ENCODE peak calls at places on chromosomes 3 and 15, in nine cellular contexts. B is adrenal gland, Z is brain microvascular endothelial cell, G is suprapubic skin, I is left ventricle myocardium inferior, A is hepatocyte, Y is A673, V is AG04450, K is heart left ventricle. D is an unnamed sample.

GRCh38 chr15:99447497-99448371 is 118.0 kb upstream of the MEF2A start:
- DNase-seq in A (no peak), G (no peak), V (no peak), Z (no peak), K (no peak), B (peak; percentile 17), I (no peak), Y (no peak), D (peak; percentile 13)

GRCh38 chr15:52789601-52790165 is 453 bp downstream of the ONECUT1 start:
- DNase-seq in I (no peak), K (no peak), G (peak; percentile 52), B (no peak), Y (no peak), Z (no peak), A (no peak), V (no peak), D (no peak)

GRCh38 chr3:123773681-123774431 is 110.3 kb downstream of the MYLK start:
- DNase-seq in K (no peak), Z (no peak), V (peak; percentile 44), G (peak; percentile 79), Y (no peak), I (no peak), A (peak; percentile 33), B (no peak), D (no peak)

GRCh38 chr3:79729096-79729495 is 38.7 kb downstream of the ROBO1 start:
- DNase-seq in I (no peak), K (no peak), Y (peak; percentile 57), Z (peak; percentile 85), A (peak; percentile 38), B (peak; percentile 26), G (no peak), V (no peak), D (no peak)

GRCh38 chr15:62928996-62929350 is 113.6 kb upstream of the TPM1 start:
- DNase-seq in I (no peak), G (no peak), V (peak; percentile 66), Y (peak; percentile 56), A (no peak), Z (peak; percentile 88), K (no peak), B (no peak), D (no peak)

GRCh38 chr15:58440181-58440910 is 8.6 kb downstream of the LIPC start:
- DNase-seq in Y (no peak), Z (peak; percentile 45), B (peak; percentile 75), K (peak; percentile 47), G (peak; percentile 74), A (peak; percentile 43), V (no peak), I (no peak), D (no peak)

GRCh38 chr3:148923592-148923991 is 58.5 kb downstream of the CPA3 start:
- DNase-seq in K (no peak), G (no peak), I (no peak), A (no peak), Z (no peak), Y (no peak), B (no peak), V (no peak), D (no peak)

GRCh38 chr3:53238881-53239280 is 16.9 kb downstream of the TKT start:
- DNase-seq in G (no peak), Y (no peak), Z (no peak), K (no peak), I (no peak), B (no peak), A (no peak), V (no peak), D (no peak)

GRCh38 chr3:43852066-43852465 is 161.3 kb downstream of the ABHD5 start:
- DNase-seq in V (peak; percentile 48), I (no peak), Y (no peak), K (no peak), B (no peak), Z (peak; percentile 40), A (no peak), G (no peak), D (no peak)

GRCh38 chr3:58049143-58049785 is 41.0 kb downstream of the FLNB start:
- DNase-seq in B (peak; percentile 83), I (peak; percentile 35), K (peak; percentile 51), V (no peak), Y (peak; percentile 56), A (peak; percentile 92), G (peak; percentile 78), Z (peak; percentile 93), D (peak; percentile 91)

GRCh38 chr3:26627080-26627479 is 4.5 kb downstream of the LRRC3B start:
- DNase-seq in A (no peak), G (no peak), I (no peak), B (no peak), V (no peak), K (no peak), Z (no peak), Y (no peak), D (no peak)

GRCh38 chr3:185880600-185880999 is 55.8 kb upstream of the IGF2BP2 start:
- DNase-seq in K (no peak), V (no peak), B (no peak), A (no peak), G (no peak), Z (peak; percentile 3), Y (no peak), I (no peak), D (no peak)

GRCh38 chr15:58497036-58497785 is 65.4 kb downstream of the LIPC start:
- DNase-seq in A (no peak), Y (no peak), B (no peak), I (no peak), G (no peak), K (no peak), Z (no peak), V (no peak), D (no peak)

GRCh38 chr3:97264180-97264579 is 449.8 kb downstream of the EPHA6 start:
- DNase-seq in I (no peak), A (no peak), V (no peak), K (no peak), B (no peak), Z (no peak), Y (no peak), G (no peak), D (no peak)

GRCh38 chr3:33915796-33916589 is 117.6 kb downstream of the PDCD6IP start:
- DNase-seq in I (no peak), Y (peak; percentile 92), V (no peak), K (peak; percentile 34), A (no peak), G (no peak), B (no peak), Z (no peak), D (no peak)

GRCh38 chr3:108791473-108791872 is 31.1 kb upstream of the TRAT1 start:
- DNase-seq in G (no peak), I (no peak), V (no peak), K (no peak), B (no peak), Y (no peak), A (no peak), Z (no peak), D (no peak)

GRCh38 chr15:90351479-90352108 is 490 bp upstream of the ZNF774 start:
- DNase-seq in A (no peak), I (no peak), K (no peak), V (no peak), Z (no peak), B (no peak), Y (no peak), G (no peak), D (no peak)

GRCh38 chr15:90348456-90348855 is 3.6 kb upstream of the ZNF774 start:
- DNase-seq in A (no peak), Z (no peak), K (no peak), I (no peak), B (no peak), G (peak; percentile 15), V (no peak), Y (no peak), D (no peak)

GRCh38 chr15:90354986-90355385 is 2.9 kb downstream of the ZNF774 start:
- DNase-seq in A (no peak), Z (no peak), Y (no peak), G (no peak), B (no peak), K (no peak), V (no peak), I (no peak), D (no peak)

GRCh38 chr15:90349072-90349471 is 3.0 kb upstream of the ZNF774 start:
- DNase-seq in I (no peak), A (no peak), B (no peak), Y (no peak), K (no peak), Z (no peak), G (peak; percentile 34), V (no peak), D (no peak)

GRCh38 chr15:90352109-90352893 is at the start of gene ZNF774:
- DNase-seq in B (peak; percentile 96), K (peak; percentile 94), V (peak; percentile 88), I (peak; percentile 90), Y (peak; percentile 96), G (peak; percentile 95), A (peak; percentile 96), Z (peak; percentile 91), D (peak; percentile 99)
- H3K27ac ChIP-seq in B (no peak within 1 kb of the TSS), K (peak within 1 kb of the TSS; percentile 82), V (no peak within 1 kb of the TSS), I (peak within 1 kb of the TSS; percentile 84), Y (no peak within 1 kb of the TSS), G (no peak within 1 kb of the TSS), A (peak within 1 kb of the TSS; percentile 70), Z (no peak within 1 kb of the TSS), D (no peak within 1 kb of the TSS)

DNA sequence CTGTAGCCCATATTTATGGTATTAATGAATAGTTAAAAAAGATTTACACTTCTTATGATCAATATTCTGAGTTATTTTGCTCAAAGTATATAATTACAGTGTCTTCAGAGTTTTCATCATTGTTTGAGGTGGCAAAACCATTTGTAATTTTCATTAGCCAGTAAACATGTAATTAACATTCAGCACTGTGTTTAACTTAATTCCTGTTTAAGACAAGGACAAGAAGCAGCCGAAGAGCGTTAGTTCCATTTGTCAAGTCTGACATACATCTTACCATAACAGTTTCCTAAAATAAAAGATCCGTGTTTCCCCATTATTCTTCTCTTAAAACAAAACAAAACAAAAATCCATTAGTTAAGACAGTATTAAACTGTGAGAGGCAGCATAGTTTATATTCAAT is 5.6 kb upstream of the NR2F2 start:
- DNase-seq in B (no peak), Z (no peak), K (no peak), I (no peak), V (no peak), A (no peak), G (no peak), Y (no peak), D (no peak)
- H3K27me3 ChIP-seq in B (peaks cover 4% of the 10 kb centered on the region), Z (no peaks in the 10 kb centered on the region), K (peaks cover 55% of the 10 kb centered on the region), I (peaks cover 97% of the 10 kb centered on the region), V (no peaks in the 10 kb centered on the region), A (peaks cover 20% of the 10 kb centered on the region), G (peaks cover 86% of the 10 kb centered on the region), Y (no peaks in the 10 kb centered on the region), D (peaks cover 82% of the 10 kb centered on the region)

DNA sequence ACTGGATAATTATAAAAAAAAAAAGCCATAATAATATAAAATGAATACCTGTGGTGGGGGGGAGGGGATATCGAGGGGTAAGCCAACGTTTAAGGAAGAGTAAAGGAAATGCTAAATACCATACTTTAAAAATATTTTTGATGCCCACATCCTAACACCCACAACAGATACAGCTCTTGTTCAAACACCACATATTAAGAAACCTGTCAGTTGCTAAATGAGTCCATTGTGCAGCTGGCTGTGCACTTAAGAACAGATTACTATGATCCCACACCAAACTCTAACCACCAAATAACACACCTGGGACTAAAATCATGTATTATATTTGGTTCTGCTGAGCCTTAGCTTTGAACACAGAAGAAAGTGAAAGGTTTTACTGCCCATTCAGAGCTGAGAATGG is 515.6 kb downstream of the FOXP1 start:
- DNase-seq in G (no peak), A (no peak), B (no peak), Y (no peak), K (no peak), Z (no peak), V (no peak), I (no peak), D (no peak)
- H3K27ac ChIP-seq in G (no peak overlapping the region), A (no peak overlapping the region), B (no peak overlapping the region), Y (no peak overlapping the region), K (no peak overlapping the region), Z (no peak overlapping the region), V (no peak overlapping the region), I (peak overlapping the region; percentile 37), D (no peak overlapping the region)

GRCh38 chr3:128492353-128493220 is at the start of gene GATA2:
- DNase-seq in B (peak; percentile 20), K (no peak), V (no peak), I (no peak), Y (peak; percentile 19), G (peak; percentile 60), A (peak; percentile 56), Z (no peak), D (no peak)
- H3K27me3 ChIP-seq in B (peaks cover 80% of the 10 kb centered on the region), K (peaks cover 81% of the 10 kb centered on the region), V (peaks cover 8% of the 10 kb centered on the region), I (peaks cover 98% of the 10 kb centered on the region), Y (peaks cover 13% of the 10 kb centered on the region), G (peaks cover 100% of the 10 kb centered on the region), A (peaks cover 98% of the 10 kb centered on the region), Z (peaks cover 97% of the 10 kb centered on the region), D (peaks cover 93% of the 10 kb centered on the region)